ENCODE peak calls at places on chromosomes 2 and 18, in four cellular contexts. P is PC-9, Y is mammary epithelial cell, I is OCI-LY7. Q is an unnamed sample. For H4K20me1, the result is how much of the 10 kb centered on the place peaks cover.

GRCh38 chr2:46075848-46076247 is 221.4 kb upstream of the EPAS1 start:
- DNase-seq in I (no peak), Y (no peak), P (no peak), Q (no peak)

GRCh38 chr18:2148823-2149222 is 422.5 kb downstream of the METTL4 start:
- DNase-seq in I (no peak), P (no peak), Y (no peak), Q (no peak)

GRCh38 chr2:48129256-48129950 is 223.1 kb upstream of the FBXO11 start:
- DNase-seq in I (no peak), P (no peak), Y (peak), Q (no peak)

GRCh38 chr2:200335657-200336056 is 29.2 kb downstream of the SPATS2L start:
- DNase-seq in P (peak), Y (peak), I (no peak), Q (no peak)

GRCh38 chr2:172246649-172247048 is 143.9 kb upstream of the DLX2 start:
- DNase-seq in Y (peak), I (no peak), P (peak), Q (peak)

GRCh38 chr2:130936451-130936850 is 99.7 kb downstream of the ARHGEF4 start:
- DNase-seq in P (no peak), Y (no peak), I (no peak), Q (peak)

GRCh38 chr18:76548541-76548940 is 53.5 kb upstream of the ZNF516 start:
- DNase-seq in Y (no peak), P (no peak), I (no peak), Q (no peak)

GRCh38 chr18:46158498-46158897 is 54.3 kb downstream of the HAUS1 start:
- DNase-seq in I (no peak), P (peak), Y (peak), Q (no peak)

GRCh38 chr18:58682429-58683069 is 11.3 kb downstream of the MALT1 start:
- DNase-seq in P (peak), I (no peak), Y (peak), Q (no peak)

GRCh38 chr2:8803658-8804379 is 33.6 kb downstream of the KIDINS220 start:
- DNase-seq in Y (peak), I (no peak), P (peak), Q (peak)

GRCh38 chr2:26617259-26618083 is 23.7 kb downstream of the CIB4 start:
- DNase-seq in P (no peak), I (no peak), Y (no peak), Q (no peak)

GRCh38 chr2:62589691-62590356 is 83.8 kb upstream of the TMEM17 start:
- DNase-seq in Y (no peak), I (no peak), P (no peak), Q (no peak)

GRCh38 chr2:224966663-224967062 is 75.6 kb downstream of the DOCK10 start:
- DNase-seq in I (no peak), Y (no peak), P (no peak), Q (no peak)

GRCh38 chr2:191677091-191677645 is 768 bp upstream of the NABP1 start:
- DNase-seq in P (peak), I (peak), Y (peak), Q (peak)

GRCh38 chr18:48832961-48833700 is 117.6 kb downstream of the SMAD7 start:
- DNase-seq in I (no peak), Y (peak), P (peak), Q (no peak)

GRCh38 chr2:188028739-188029138 is 262.9 kb upstream of the GULP1 start:
- DNase-seq in I (no peak), Y (no peak), P (no peak), Q (no peak)

GRCh38 chr2:147082850-147083522 is 761.8 kb upstream of the ACVR2A start:
- DNase-seq in Y (peak), P (no peak), I (peak), Q (peak)

GRCh38 chr2:107633580-107634147 is 193.0 kb upstream of the RGPD4 start:
- DNase-seq in P (no peak), Y (peak), I (no peak), Q (no peak)

GRCh38 chr2:165793779-165794519 is at the start of gene GALNT3:
- DNase-seq in P (peak), I (no peak), Y (peak), Q (peak)

GRCh38 chr2:62334440-62335058 is 138.6 kb downstream of the B3GNT2 start:
- DNase-seq in P (no peak), I (no peak), Y (no peak), Q (no peak)

GRCh38 chr2:19673213-19673791 is 228.5 kb downstream of the TTC32 start:
- DNase-seq in P (peak), I (no peak), Y (no peak), Q (no peak)

GRCh38 chr2:33412920-33413319 is 63.5 kb upstream of the RASGRP3 start:
- DNase-seq in I (no peak), Y (peak), P (no peak), Q (no peak)

GRCh38 chr2:12169721-12170120 is 423.3 kb downstream of the LPIN1 start:
- DNase-seq in I (no peak), P (no peak), Y (peak), Q (no peak)

GRCh38 chr2:120540719-120541552 is 194.7 kb upstream of the GLI2 start:
- DNase-seq in P (no peak), I (no peak), Y (no peak), Q (no peak)

GRCh38 chr2:120539937-120540718 is 194.2 kb downstream of the INHBB start:
- DNase-seq in I (no peak), P (peak), Y (peak), Q (no peak)

GRCh38 chr2:120542911-120543527 is 192.6 kb upstream of the GLI2 start:
- DNase-seq in I (no peak), Y (no peak), P (no peak), Q (no peak)

GRCh38 chr2:120541972-120542670 is 193.5 kb upstream of the GLI2 start:
- DNase-seq in Y (no peak), I (no peak), P (no peak), Q (no peak)

DNA sequence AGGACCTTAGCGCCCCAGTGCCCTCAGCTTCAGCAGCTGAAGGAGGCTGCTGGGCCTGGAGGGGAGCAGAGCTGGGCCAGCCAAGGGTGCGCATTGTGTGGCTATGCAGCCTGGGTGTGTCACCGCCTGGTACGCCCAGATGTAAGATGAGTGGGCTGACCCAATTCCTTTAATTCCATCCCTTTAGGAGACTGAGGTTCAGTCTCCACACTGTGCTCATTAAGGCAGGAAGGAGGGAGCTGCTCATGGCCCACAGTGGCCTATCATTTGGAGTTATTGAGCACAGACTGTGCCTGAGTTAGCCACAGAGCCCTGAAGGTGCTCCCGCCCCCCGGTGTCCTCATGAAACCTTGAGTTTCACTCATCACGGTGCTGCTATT is 194.1 kb upstream of the GLI2 start:
- DNase-seq in I (no peak), Y (no peak), P (no peak), Q (no peak)
- H3K4me2 ChIP-seq in I (no peak), Y (no peak), P (peak), Q (no peak)

GRCh38 chr18:9609190-9609589 is 5.2 kb downstream of the PPP4R1 start:
- DNase-seq in Y (peak), I (no peak), P (no peak), Q (no peak)

GRCh38 chr18:9608298-9608697 is 6.1 kb downstream of the PPP4R1 start:
- DNase-seq in I (no peak), P (no peak), Y (no peak), Q (no peak)

GRCh38 chr18:9606039-9606438 is 8.3 kb downstream of the PPP4R1 start:
- DNase-seq in Y (no peak), P (no peak), I (no peak), Q (no peak)

GRCh38 chr18:9612215-9612830 is 2.0 kb downstream of the PPP4R1 start:
- DNase-seq in Y (peak), P (peak), I (peak), Q (peak)

DNA sequence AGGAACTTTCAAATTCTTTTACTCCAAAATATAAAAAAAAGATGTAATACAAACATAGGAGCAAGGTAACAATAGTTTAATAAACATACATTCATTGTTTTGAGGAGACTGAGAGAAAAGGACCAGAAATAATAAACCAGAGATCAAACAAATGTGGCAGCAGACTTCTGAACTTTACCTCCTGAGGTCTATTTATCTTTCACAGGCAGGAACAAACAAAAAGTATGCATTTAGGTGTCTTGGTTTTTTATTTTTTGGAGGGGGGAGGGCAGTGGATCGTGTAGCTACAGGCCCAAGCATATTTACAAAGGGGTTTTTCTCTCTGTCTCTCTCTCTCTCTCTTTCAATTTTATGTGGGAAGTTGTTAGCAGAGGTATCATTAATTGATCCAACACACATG is 5.6 kb downstream of the PPP4R1 start:
- DNase-seq in Y (no peak), P (no peak), I (no peak), Q (no peak)
- H4K20me1 ChIP-seq in Y (under half), P (under half), I (under half), Q (under half)

GRCh38 chr2:94986392-94986963 is 39.0 kb upstream of the MAL start:
- DNase-seq in P (peak), Y (peak), I (peak), Q (peak)
- H3K27ac ChIP-seq in P (no peak), Y (no peak), I (no peak), Q (no peak)

DNA sequence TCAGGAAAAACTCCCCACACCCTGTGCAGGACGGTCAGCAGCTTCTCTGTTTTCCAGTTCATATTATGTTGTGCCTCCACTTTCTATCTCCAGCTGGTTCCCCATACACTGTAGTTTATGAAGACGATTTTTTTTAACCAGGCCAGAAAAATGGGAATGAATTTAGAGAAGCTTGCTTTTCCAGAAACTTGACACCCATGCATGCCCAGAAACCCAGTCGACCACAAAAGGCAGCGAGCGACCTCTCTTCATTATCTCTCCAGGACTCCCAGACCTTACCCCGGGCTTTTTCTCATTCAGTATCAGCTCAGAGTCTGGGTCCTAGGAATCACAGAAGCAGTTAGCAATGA is 24.8 kb downstream of the COA5 start:
- DNase-seq in P (no peak), I (no peak), Y (no peak), Q (no peak)
- H3K4me2 ChIP-seq in P (no peak), I (no peak), Y (no peak), Q (no peak)

DNA sequence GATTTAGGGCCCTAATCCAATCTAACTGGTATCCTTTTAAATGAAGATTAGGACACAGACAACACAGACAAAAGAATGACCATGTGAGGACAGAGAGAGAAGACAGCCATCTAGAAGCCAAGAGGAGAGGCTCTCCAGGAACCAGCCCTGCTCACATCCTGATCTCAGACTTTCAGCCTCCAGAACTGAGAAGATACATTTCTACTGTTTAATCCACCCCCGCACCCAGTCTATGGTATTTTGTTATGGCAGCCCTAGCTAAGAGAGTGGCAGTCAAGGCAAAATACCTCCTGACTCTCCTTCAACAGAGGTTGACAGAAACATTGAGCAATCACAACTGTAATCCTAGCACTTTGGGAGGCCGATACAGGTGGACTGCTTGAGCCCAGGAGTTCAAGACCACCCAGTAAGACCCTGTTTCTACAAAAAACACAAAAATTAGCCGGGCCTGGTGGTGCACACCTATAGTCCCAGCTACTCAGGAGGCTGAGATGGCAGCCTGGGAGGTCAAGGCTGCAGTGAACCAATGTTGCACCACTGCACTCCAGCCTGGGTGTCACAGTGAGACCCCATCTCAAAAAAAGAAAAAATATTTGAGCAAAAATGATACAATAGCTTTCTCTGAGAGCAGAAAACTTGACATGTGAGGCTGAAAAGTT is 34.7 kb downstream of the WDR33 start:
- DNase-seq in P (no peak), Y (no peak), I (no peak), Q (no peak)
- H4K20me1 ChIP-seq in P (half or more), Y (under half), I (under half), Q (under half)

DNA sequence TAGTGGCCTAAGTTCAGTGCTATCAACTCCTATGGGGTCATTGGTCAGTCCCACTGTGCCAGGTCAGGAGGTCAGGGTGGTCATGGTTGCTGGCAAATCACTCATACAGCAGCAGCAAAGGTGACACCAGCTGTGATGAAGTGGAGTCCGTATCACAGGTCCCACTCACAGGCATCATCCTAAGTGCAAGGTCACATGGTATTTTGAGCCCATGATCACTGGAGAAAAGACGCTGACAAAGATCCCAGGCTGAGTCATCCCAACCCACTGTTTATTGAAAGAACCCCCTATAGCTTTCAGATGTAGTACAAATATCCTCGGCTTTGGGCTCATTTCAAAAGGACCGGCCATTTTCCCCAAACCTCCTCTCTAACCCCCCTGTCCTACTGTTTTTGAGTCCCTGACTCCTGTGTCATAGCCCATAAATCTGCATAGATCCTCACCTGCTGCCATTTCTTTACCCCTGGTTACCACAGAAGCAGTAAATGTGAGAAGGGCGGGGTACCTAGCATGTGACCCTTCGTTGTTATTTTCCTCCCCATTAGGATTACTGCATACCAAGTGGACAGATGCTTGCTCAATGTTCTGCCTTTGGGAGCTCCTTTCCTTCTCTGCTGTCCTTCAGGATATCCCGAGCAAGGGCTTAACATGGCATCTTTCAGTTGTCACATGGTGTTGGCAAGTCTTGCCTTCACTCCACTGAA is 107.7 kb downstream of the COL6A3 start:
- DNase-seq in P (no peak), Y (no peak), I (no peak), Q (no peak)
- H3K27ac ChIP-seq in P (no peak), Y (no peak), I (no peak), Q (no peak)

DNA sequence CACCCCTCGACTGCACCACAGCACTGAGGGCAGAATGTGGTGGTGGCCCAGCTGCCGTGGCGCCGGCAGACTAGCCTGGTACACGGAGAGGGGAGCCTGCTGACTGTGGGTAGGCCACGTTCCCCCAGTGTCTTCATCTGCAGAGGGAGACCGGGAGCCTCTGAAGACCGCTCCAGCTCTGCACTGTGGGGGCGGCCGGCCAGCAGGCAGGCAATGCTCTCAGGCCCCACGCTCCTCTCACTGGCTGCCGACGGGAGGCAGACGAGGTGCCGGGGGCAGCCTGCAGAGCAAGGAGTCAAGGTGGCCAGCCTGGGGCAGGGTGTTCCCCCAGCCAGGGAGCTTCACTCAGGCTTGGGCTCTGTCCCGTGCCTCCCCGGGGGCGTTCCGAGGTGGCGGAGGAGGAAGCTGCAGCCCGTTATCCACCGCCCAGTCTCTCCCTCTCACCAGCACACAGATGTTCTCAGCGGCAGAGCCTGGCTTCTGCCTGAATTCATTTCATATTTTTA is 88.0 kb downstream of the HDAC4 start:
- DNase-seq in I (no peak), Y (no peak), P (no peak), Q (no peak)
- H3K4me2 ChIP-seq in I (no peak), Y (no peak), P (no peak), Q (no peak)

GRCh38 chr18:75199327-75199726 is 9.6 kb downstream of the PTGR3 start:
- DNase-seq in I (no peak), Y (no peak), P (no peak), Q (no peak)
- H4K20me1 ChIP-seq in I (under half), Y (under half), P (under half), Q (under half)

GRCh38 chr2:235024951-235025773 is 73.3 kb downstream of the SH3BP4 start:
- DNase-seq in P (no peak), Y (no peak), I (no peak), Q (no peak)

GRCh38 chr2:235021752-235022151 is 69.9 kb downstream of the SH3BP4 start:
- DNase-seq in I (no peak), Y (peak), P (peak), Q (no peak)

GRCh38 chr2:235026137-235026536 is 74.3 kb downstream of the SH3BP4 start:
- DNase-seq in P (peak), Y (peak), I (no peak), Q (no peak)

GRCh38 chr2:235026649-235027557 is 75.1 kb downstream of the SH3BP4 start:
- DNase-seq in I (no peak), P (peak), Y (peak), Q (no peak)

DNA sequence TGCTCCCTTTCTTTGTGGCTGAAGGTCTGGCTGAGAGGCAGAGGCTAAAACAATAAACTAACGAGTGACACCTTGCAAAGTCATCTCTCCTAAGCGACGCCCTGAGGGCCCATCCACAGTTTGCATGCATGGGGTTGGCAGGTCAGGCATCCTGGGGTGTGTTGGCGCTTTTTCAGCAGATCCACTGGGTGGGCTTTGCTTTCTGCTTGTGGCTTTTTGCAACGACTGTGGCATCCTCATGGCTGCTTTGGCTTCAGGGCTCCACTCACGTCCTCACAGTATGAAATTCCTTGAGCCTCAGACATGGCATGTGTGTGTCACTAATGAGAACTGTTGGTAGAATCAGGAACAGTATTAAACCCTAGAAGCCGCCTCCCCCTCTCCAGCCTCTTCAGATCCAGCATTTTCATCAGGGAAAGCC is 72.4 kb downstream of the SH3BP4 start:
- DNase-seq in Y (peak), I (no peak), P (peak), Q (no peak)
- H3K27ac ChIP-seq in Y (peak), I (no peak), P (peak), Q (no peak)

GRCh38 chr2:1546023-1546591 is 132.8 kb downstream of the TPO start:
- DNase-seq in Y (peak), I (peak), P (no peak), Q (peak)
- H3K4me2 ChIP-seq in Y (no peak), I (no peak), P (no peak), Q (no peak)